ENCODE peak calls at places on chromosome X, in eight cellular contexts. L is spleen; S is substantia nigra; T is PC-9; R is NCI-H1092 treated with DMSO at 0.1 percent for 48 hours; I is stimulated activated CD4-positive, alpha-beta T cell treated with anti-CD3 and anti-CD28 coated beads, Interleukin-2, amount 100 ng/mL, for 24 hours; F is NCI-H2081 treated with DMSO at 0.1 percent for 48 hours; D is neural crest cell. K is an unnamed sample.

GRCh38 chrX:24692305-24692704 is 1.4 kb upstream of the POLA1 start:
- DNase-seq in L (no peak), S (no peak), T (no peak), R (no peak), I (no peak), F (no peak), D (no peak), K (no peak)

GRCh38 chrX:40111868-40112267 is 14.1 kb upstream of the BCOR start:
- DNase-seq in L (no peak), S (no peak), T (no peak), R (no peak), I (no peak), F (no peak), D (no peak), K (no peak)

GRCh38 chrX:67749536-67749935 is 205.7 kb downstream of the AR start:
- DNase-seq in L (no peak), S (no peak), T (no peak), R (no peak), I (no peak), F (no peak), D (no peak), K (no peak)

GRCh38 chrX:18702362-18703195 is 4.9 kb upstream of the PPEF1 start:
- DNase-seq in L (no peak), S (no peak), T (peak), R (no peak), I (no peak), F (no peak), D (no peak), K (no peak)

GRCh38 chrX:148492057-148492456 is 8.4 kb upstream of the AFF2 start:
- DNase-seq in L (no peak), S (no peak), T (no peak), R (no peak), I (no peak), F (no peak), D (no peak), K (no peak)

GRCh38 chrX:65697173-65697572 is 29.7 kb downstream of the MSN start:
- DNase-seq in L (no peak), S (no peak), T (no peak), R (no peak), I (no peak), F (no peak), D (no peak), K (no peak)

GRCh38 chrX:43702660-43703059 is 46.6 kb downstream of the MAOA start:
- DNase-seq in L (no peak), S (no peak), T (no peak), R (peak), I (no peak), F (peak), D (no peak), K (no peak)

GRCh38 chrX:102847362-102847761 is 89.7 kb upstream of the RAB40AL start:
- DNase-seq in L (no peak), S (no peak), T (no peak), R (no peak), I (no peak), F (no peak), D (no peak), K (no peak)

GRCh38 chrX:7110821-7111276 is 36.7 kb upstream of the STS start:
- DNase-seq in L (no peak), S (no peak), T (peak), R (no peak), I (no peak), F (no peak), D (no peak), K (no peak)

GRCh38 chrX:40855932-40856515 is 120.7 kb upstream of the MED14 start:
- DNase-seq in L (no peak), S (no peak), T (no peak), R (no peak), I (no peak), F (no peak), D (no peak), K (no peak)

GRCh38 chrX:41530082-41530481 is 82.9 kb downstream of the NYX start:
- DNase-seq in L (no peak), S (no peak), T (no peak), R (no peak), I (no peak), F (no peak), D (no peak), K (no peak)

GRCh38 chrX:19625612-19626011 is 110.3 kb upstream of the MAP3K15 start:
- DNase-seq in L (no peak), S (no peak), T (peak), R (no peak), I (peak), F (no peak), D (no peak), K (no peak)

GRCh38 chrX:42432552-42432951 is 345.4 kb downstream of the PPP1R2C start:
- DNase-seq in L (no peak), S (no peak), T (no peak), R (no peak), I (no peak), F (no peak), D (no peak), K (no peak)

GRCh38 chrX:47179221-47179927 is 14.3 kb upstream of the UBA1 start:
- DNase-seq in L (peak), S (peak), T (no peak), R (no peak), I (no peak), F (no peak), D (no peak), K (no peak)

GRCh38 chrX:114985967-114986592 is 31.3 kb downstream of the IL13RA2 start:
- DNase-seq in L (no peak), S (no peak), T (peak), R (no peak), I (no peak), F (no peak), D (no peak), K (no peak)

GRCh38 chrX:43493751-43494150 is 162.3 kb upstream of the MAOA start:
- DNase-seq in L (no peak), S (no peak), T (no peak), R (no peak), I (no peak), F (no peak), D (no peak), K (no peak)

GRCh38 chrX:1221296-1221845 is 8.9 kb upstream of the CRLF2 start:
- DNase-seq in L (no peak), S (no peak), T (no peak), R (no peak), I (no peak), F (no peak), D (no peak), K (no peak)

GRCh38 chrX:135505356-135505755 is 15.1 kb upstream of the INTS6L start:
- DNase-seq in L (no peak), S (no peak), T (no peak), R (no peak), I (no peak), F (no peak), D (no peak), K (no peak)

GRCh38 chrX:21946925-21947641 is 6.6 kb downstream of the SMS start:
- DNase-seq in L (no peak), S (no peak), T (no peak), R (no peak), I (no peak), F (no peak), D (no peak), K (no peak)

K was measured in activated B cell treated with CpG ODN at 0.5 μM for 24 hours.